ENCODE peak calls at places on chromosomes 16 and 17, in eight cellular contexts. F, U, X, R, S, Z, K and M are unnamed samples.

GRCh38 chr16:7313170-7313569 is 19.5 kb upstream of the RBFOX1 start:
- DNase-seq in F (no peak), U (no peak), X (no peak), R (peak), S (no peak), Z (peak), K (no peak), M (no peak)

GRCh38 chr17:7854851-7855642 is at the start of gene TMEM88:
- DNase-seq in F (no peak), U (no peak), X (peak), R (no peak), S (no peak), Z (no peak), K (no peak), M (no peak)

GRCh38 chr17:19470529-19471261 is 59.7 kb downstream of the RNF112 start:
- DNase-seq in F (peak), U (peak), X (no peak), R (peak), S (no peak), Z (peak), K (no peak), M (no peak)

GRCh38 chr16:11780988-11781680 is 15.9 kb downstream of the ZC3H7A start:
- DNase-seq in F (no peak), U (no peak), X (no peak), R (no peak), S (no peak), Z (no peak), K (no peak), M (no peak)

GRCh38 chr16:67109407-67110135 is at the start of gene PHAF1:
- DNase-seq in F (peak), U (peak), X (peak), R (peak), S (peak), Z (peak), K (peak), M (peak)

GRCh38 chr17:79148584-79148983 is 74.0 kb downstream of the ENGASE start:
- DNase-seq in F (no peak), U (no peak), X (no peak), R (no peak), S (no peak), Z (no peak), K (no peak), M (no peak)

GRCh38 chr16:87850009-87851006 is 19.0 kb downstream of the SLC7A5 start:
- DNase-seq in F (no peak), U (no peak), X (peak), R (peak), S (no peak), Z (peak), K (peak), M (no peak)

GRCh38 chr16:1438229-1439057 is 5.9 kb downstream of the CCDC154 start:
- DNase-seq in F (no peak), U (no peak), X (no peak), R (no peak), S (no peak), Z (no peak), K (no peak), M (no peak)

GRCh38 chr17:1880851-1881630 is 51.2 kb downstream of the RPA1 start:
- DNase-seq in F (no peak), U (no peak), X (no peak), R (peak), S (no peak), Z (no peak), K (no peak), M (no peak)

GRCh38 chr16:1767116-1767994 is 4.0 kb downstream of the NME3 start:
- DNase-seq in F (no peak), U (no peak), X (no peak), R (no peak), S (no peak), Z (no peak), K (no peak), M (no peak)

GRCh38 chr16:77723108-77723514 is 797 bp downstream of the NUDT7 start:
- DNase-seq in F (no peak), U (peak), X (peak), R (peak), S (no peak), Z (no peak), K (peak), M (no peak)

GRCh38 chr17:21368545-21369246 is 7.5 kb upstream of the KCNJ12 start:
- DNase-seq in F (no peak), U (no peak), X (no peak), R (peak), S (no peak), Z (no peak), K (no peak), M (no peak)

GRCh38 chr16:66551788-66552287 is 538 bp upstream of the CKLF start:
- DNase-seq in F (no peak), U (no peak), X (no peak), R (no peak), S (no peak), Z (no peak), K (no peak), M (no peak)

GRCh38 chr17:17545031-17545820 is 46.3 kb downstream of the PEMT start:
- DNase-seq in F (no peak), U (no peak), X (no peak), R (peak), S (no peak), Z (no peak), K (no peak), M (no peak)

GRCh38 chr16:165539-166374 is at the start of gene HBM:
- DNase-seq in F (no peak), U (no peak), X (no peak), R (no peak), S (no peak), Z (peak), K (peak), M (no peak)

GRCh38 chr17:13518271-13519000 is 83.3 kb downstream of the HS3ST3A1 start:
- DNase-seq in F (no peak), U (peak), X (no peak), R (peak), S (no peak), Z (peak), K (no peak), M (no peak)

GRCh38 chr16:87918866-87919680 is 17.3 kb downstream of the CA5A start:
- DNase-seq in F (peak), U (no peak), X (peak), R (peak), S (no peak), Z (no peak), K (no peak), M (no peak)

GRCh38 chr17:5897320-5897911 is 172.8 kb upstream of the WSCD1 start:
- DNase-seq in F (no peak), U (no peak), X (no peak), R (no peak), S (no peak), Z (no peak), K (no peak), M (no peak)

GRCh38 chr17:35730400-35731005 is 936 bp upstream of the RASL10B start:
- DNase-seq in F (no peak), U (no peak), X (no peak), R (no peak), S (no peak), Z (no peak), K (no peak), M (no peak)

GRCh38 chr16:832652-833336 is 32.3 kb upstream of the GNG13 start:
- DNase-seq in F (no peak), U (no peak), X (no peak), R (no peak), S (no peak), Z (no peak), K (no peak), M (no peak)

GRCh38 chr17:778096-778495 is 4.0 kb downstream of the GLOD4 start:
- DNase-seq in F (no peak), U (no peak), X (no peak), R (no peak), S (no peak), Z (no peak), K (no peak), M (no peak)

GRCh38 chr17:787641-788221 is 5.6 kb downstream of the MRM3 start:
- DNase-seq in F (no peak), U (no peak), X (no peak), R (no peak), S (no peak), Z (no peak), K (no peak), M (no peak)

GRCh38 chr17:784143-784542 is 2.0 kb downstream of the MRM3 start:
- DNase-seq in F (no peak), U (no peak), X (no peak), R (no peak), S (no peak), Z (no peak), K (no peak), M (no peak)

GRCh38 chr17:781920-782731 is at the start of the genes GLOD4 and MRM3:
- DNase-seq in F (peak), U (peak), X (peak), R (peak), S (peak), Z (peak), K (peak), M (no peak)
- TF ChIP-seq CTCF in F (peak), U (no peak), X (peak), R (no peak), S (no peak), Z (peak), K (no peak), M (peak)

GRCh38 chr17:45813051-45813731 is 29.1 kb downstream of the CRHR1 start:
- DNase-seq in F (no peak), U (no peak), X (no peak), R (no peak), S (no peak), Z (peak), K (no peak), M (no peak)
- TF ChIP-seq CTCF in F (no peak), U (peak), X (no peak), R (peak), S (no peak), Z (peak), K (peak), M (peak)

DNA sequence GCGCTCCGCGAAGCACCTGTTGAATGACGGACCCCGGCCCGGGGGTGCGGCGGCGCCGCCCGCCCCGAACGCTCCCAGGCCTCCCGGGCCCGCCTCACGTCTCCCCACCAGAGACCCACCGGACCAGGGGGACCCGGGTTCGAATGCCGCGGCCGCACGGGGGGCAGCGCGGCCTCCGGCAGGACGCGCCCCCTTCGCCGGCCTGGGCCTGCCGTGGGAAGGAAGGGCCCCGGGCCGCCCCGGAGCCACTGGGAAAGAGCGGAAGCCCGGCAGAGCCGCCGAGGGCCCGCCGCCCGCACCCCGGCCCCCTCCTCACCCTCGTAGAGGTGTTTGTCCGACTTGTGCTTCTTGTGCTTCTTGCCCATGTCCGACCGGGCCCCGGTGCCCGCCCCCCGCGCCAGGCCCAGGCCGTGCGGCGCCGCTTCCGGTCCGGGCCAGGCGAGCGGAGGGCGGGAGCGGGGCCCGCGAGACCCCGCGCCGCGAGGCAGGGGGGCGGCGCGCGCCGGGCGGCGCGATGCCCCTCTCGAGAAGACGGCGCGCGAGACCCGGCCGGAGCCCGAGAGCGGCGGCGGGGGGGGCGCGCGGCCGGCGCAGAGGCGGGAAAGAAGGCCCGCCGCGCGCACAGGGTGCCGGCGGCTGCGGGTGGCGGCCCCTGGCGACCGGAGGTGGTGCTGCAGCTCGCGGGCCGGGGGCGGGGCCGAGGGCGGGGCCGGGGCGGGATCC is at the start of gene BRD7:
- DNase-seq in F (peak), U (no peak), X (peak), R (peak), S (no peak), Z (peak), K (peak), M (no peak)
- TF ChIP-seq CTCF in F (peak), U (peak), X (peak), R (peak), S (no peak), Z (peak), K (peak), M (peak)

DNA sequence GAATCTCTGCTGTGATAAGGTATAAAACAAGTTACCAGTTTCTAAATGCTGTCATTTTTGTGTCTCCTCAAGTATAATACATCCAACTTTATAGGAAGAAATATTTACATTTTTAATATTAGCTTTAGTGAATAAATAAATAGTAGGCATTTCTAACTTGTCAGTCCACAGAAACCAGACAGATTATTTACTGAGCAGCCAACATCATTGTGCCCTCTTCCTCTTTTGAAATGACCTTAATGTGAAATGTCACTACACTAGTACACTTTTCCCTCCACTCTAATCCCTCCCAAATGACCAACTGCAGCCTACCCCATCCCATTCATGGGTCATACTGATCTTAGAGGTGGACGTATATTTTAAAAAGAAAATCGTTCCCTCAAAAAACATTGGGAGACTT is 9.2 kb downstream of the STXBP4 start:
- DNase-seq in F (no peak), U (no peak), X (no peak), R (no peak), S (no peak), Z (no peak), K (no peak), M (no peak)
- TF ChIP-seq CTCF in F (no peak), U (no peak), X (no peak), R (no peak), S (no peak), Z (no peak), K (no peak), M (no peak)